ENCODE peak calls at places on chromosomes 11 and 22, in five cellular contexts. Z is ACHN, M is ELR, R is neural crest cell, N is HTR-8/SVneo. G is an unnamed sample.

GRCh38 chr11:44693654-44694119 is 33.1 kb upstream of the TSPAN18 start:
- DNase-seq in N (no peak), Z (no peak), R (no peak), M (no peak), G (peak; percentile 69)

GRCh38 chr22:49725516-49725915 is 102.2 kb downstream of the BRD1 start:
- DNase-seq in M (no peak), N (no peak), Z (no peak), R (no peak), G (no peak)

GRCh38 chr11:13778345-13778744 is 109.9 kb downstream of the FAR1 start:
- DNase-seq in R (no peak), N (no peak), Z (no peak), M (no peak), G (no peak)

GRCh38 chr22:37428649-37429586 is 1.6 kb upstream of the ELFN2 start:
- DNase-seq in M (peak; percentile 78), N (peak; percentile 49), Z (peak; percentile 72), R (peak; percentile 73), G (peak; percentile 75)

GRCh38 chr11:32088117-32088941 is 2.5 kb upstream of the RCN1 start:
- DNase-seq in M (peak; percentile 91), R (no peak), Z (peak; percentile 77), N (peak; percentile 48), G (no peak)

GRCh38 chr11:65871811-65872548 is 620 bp downstream of the EFEMP2 start:
- DNase-seq in N (no peak), R (no peak), M (peak; percentile 70), Z (peak; percentile 40), G (no peak)

GRCh38 chr11:70501933-70502540 is 103.7 kb downstream of the CTTN start:
- DNase-seq in M (no peak), Z (no peak), R (no peak), N (no peak), G (no peak)

GRCh38 chr11:118528511-118528910 is 1.2 kb downstream of the TTC36 start:
- DNase-seq in N (no peak), M (no peak), R (no peak), Z (no peak), G (no peak)

GRCh38 chr11:95512682-95513081 is 276.9 kb downstream of the FAM76B start:
- DNase-seq in N (no peak), M (peak; percentile 63), Z (no peak), R (no peak), G (peak; percentile 51)

GRCh38 chr11:24163146-24163545 is 333.7 kb upstream of the LUZP2 start:
- DNase-seq in R (no peak), Z (no peak), M (no peak), N (no peak), G (no peak)

GRCh38 chr22:36467042-36467810 is 14.2 kb downstream of the TXN2 start:
- DNase-seq in R (no peak), M (peak; percentile 83), Z (peak; percentile 67), N (no peak), G (peak; percentile 86)

GRCh38 chr22:27842994-27843431 is 41.5 kb upstream of the MN1 start:
- DNase-seq in R (no peak), Z (no peak), N (no peak), M (no peak), G (no peak)

GRCh38 chr11:104337273-104337672 is 173.3 kb upstream of the PDGFD start:
- DNase-seq in Z (no peak), M (no peak), N (no peak), R (no peak), G (no peak)

GRCh38 chr11:74141274-74141695 is 29.5 kb downstream of the C2CD3 start:
- DNase-seq in M (peak; percentile 18), Z (peak; percentile 21), N (no peak), R (no peak), G (no peak)

GRCh38 chr22:35912668-35913067 is 116.0 kb downstream of the RBFOX2 start:
- DNase-seq in N (no peak), Z (no peak), R (no peak), M (no peak), G (no peak)

GRCh38 chr11:75337195-75337654 is 14.2 kb downstream of the ARRB1 start:
- DNase-seq in Z (no peak), R (no peak), N (peak; percentile 53), M (peak; percentile 82), G (peak; percentile 57)

GRCh38 chr11:118439656-118440055 is 3.4 kb downstream of the KMT2A start:
- DNase-seq in N (no peak), M (no peak), Z (no peak), R (no peak), G (no peak)

GRCh38 chr11:73338279-73338678 is 30.2 kb downstream of the ARHGEF17 start:
- DNase-seq in N (no peak), M (no peak), R (no peak), Z (no peak), G (no peak)

GRCh38 chr11:33742249-33742851 is 6.1 kb upstream of the CD59 start:
- DNase-seq in M (peak; percentile 65), Z (peak; percentile 31), R (no peak), N (peak; percentile 21), G (no peak)

GRCh38 chr11:35009941-35010337 is 93.5 kb downstream of the PDHX start:
- DNase-seq in Z (no peak), N (no peak), R (no peak), M (no peak), G (no peak)

GRCh38 chr22:17972385-17973181 is 51.8 kb downstream of the MICAL3 start:
- DNase-seq in M (peak; percentile 79), R (no peak), Z (no peak), N (peak; percentile 79), G (no peak)

GRCh38 chr11:9639099-9639498 is 24.8 kb upstream of the SWAP70 start:
- DNase-seq in M (no peak), R (no peak), N (no peak), Z (no peak), G (no peak)

GRCh38 chr22:39710380-39711117 is 140.0 kb downstream of the CACNA1I start:
- DNase-seq in N (no peak), M (no peak), Z (no peak), R (no peak), G (no peak)

GRCh38 chr22:29524440-29525191 is 28.9 kb downstream of the THOC5 start:
- DNase-seq in N (peak; percentile 15), M (peak; percentile 51), R (peak; percentile 3), Z (peak; percentile 28), G (peak; percentile 61)

GRCh38 chr11:40722179-40722795 is 737.2 kb downstream of the LRRC4C start:
- DNase-seq in N (no peak), R (peak; percentile 49), M (peak; percentile 9), Z (peak; percentile 4), G (peak; percentile 30)

GRCh38 chr22:23047265-23047664 is 23.1 kb upstream of the GNAZ start:
- DNase-seq in R (no peak), Z (no peak), M (no peak), N (no peak), G (no peak)

GRCh38 chr11:77396911-77397310 is 77.0 kb downstream of the PAK1 start:
- DNase-seq in R (no peak), Z (no peak), M (no peak), N (no peak), G (no peak)

GRCh38 chr11:119335655-119336543 is 1.6 kb downstream of the RNF26 start:
- DNase-seq in Z (no peak), R (no peak), M (no peak), N (no peak), G (no peak)

GRCh38 chr11:34938621-34939020 is 22.2 kb downstream of the PDHX start:
- DNase-seq in N (no peak), Z (no peak), M (no peak), R (no peak), G (no peak)

GRCh38 chr22:31496007-31496734 is at the start of gene SFI1:
- DNase-seq in Z (peak; percentile 85), M (peak; percentile 91), R (peak; percentile 88), N (peak; percentile 82), G (peak; percentile 96)

GRCh38 chr11:128483211-128483788 is 104.1 kb downstream of the ETS1 start:
- DNase-seq in M (no peak), R (no peak), N (no peak), Z (no peak), G (no peak)

GRCh38 chr11:104573431-104573830 is 324.8 kb downstream of the CASP12 start:
- DNase-seq in M (peak; percentile 70), Z (no peak), R (no peak), N (peak; percentile 15), G (no peak)

GRCh38 chr11:133693110-133693509 is 152.2 kb downstream of the SPATA19 start:
- DNase-seq in M (no peak), R (no peak), N (no peak), Z (no peak), G (no peak)

GRCh38 chr11:131925829-131926228 is 555.4 kb downstream of the NTM start:
- DNase-seq in R (no peak), M (no peak), Z (no peak), N (no peak), G (no peak)

GRCh38 chr11:94895971-94896370 is 77.4 kb downstream of the CWC15 start:
- DNase-seq in M (peak; percentile 79), Z (peak; percentile 72), R (no peak), N (no peak), G (no peak)

GRCh38 chr11:63837027-63837688 is 1.8 kb upstream of the MARK2 start:
- DNase-seq in R (peak; percentile 76), Z (peak; percentile 73), M (peak; percentile 83), N (peak; percentile 80), G (peak; percentile 68)

GRCh38 chr11:64097468-64098317 is 62.0 kb downstream of the FLRT1 start:
- DNase-seq in N (no peak), Z (no peak), R (no peak), M (no peak), G (no peak)